ENCODE peak calls at places on chromosomes 1 and 21, in four cellular contexts. T is upper lobe of left lung, I is A549, O is uterus. M is an unnamed sample. For H3K4me1, the result is how much of the 10 kb centered on the place peaks cover.

GRCh38 chr1:98688110-98688739 is 26.7 kb downstream of the SNX7 start:
- DNase-seq in O (no peak), I (no peak), T (no peak), M (no peak)

GRCh38 chr1:2609271-2610035 is 22.9 kb downstream of the PRXL2B start:
- DNase-seq in T (peak), I (no peak), O (no peak), M (no peak)

GRCh38 chr21:39533545-39534226 is 79.1 kb upstream of the B3GALT5 start:
- DNase-seq in O (no peak), I (no peak), T (no peak), M (no peak)

GRCh38 chr1:248404024-248404423 is 1.2 kb downstream of the OR2T1 start:
- DNase-seq in O (no peak), T (no peak), I (peak), M (no peak)

GRCh38 chr1:32192220-32192948 is 8.0 kb upstream of the CCDC28B start:
- DNase-seq in O (no peak), T (no peak), I (no peak), M (no peak)

GRCh38 chr1:180062452-180062971 is 92.2 kb upstream of the QSOX1 start:
- DNase-seq in T (no peak), O (no peak), I (no peak), M (no peak)

GRCh38 chr1:37098196-37098595 is 63.9 kb upstream of the GRIK3 start:
- DNase-seq in I (no peak), O (no peak), T (no peak), M (no peak)

GRCh38 chr1:59146651-59147358 is 150.1 kb upstream of the FGGY start:
- DNase-seq in O (peak), T (peak), I (peak), M (peak)

GRCh38 chr1:159821171-159821867 is 5.4 kb upstream of the SLAMF8 start:
- DNase-seq in I (no peak), T (no peak), O (no peak), M (no peak)

GRCh38 chr1:51663105-51663504 is 46.2 kb downstream of the OSBPL9 start:
- DNase-seq in I (no peak), O (no peak), T (no peak), M (no peak)

GRCh38 chr1:51664412-51665240 is 47.7 kb downstream of the OSBPL9 start:
- DNase-seq in O (no peak), T (no peak), I (no peak), M (no peak)

GRCh38 chr1:51660570-51660969 is 43.7 kb downstream of the OSBPL9 start:
- DNase-seq in T (no peak), O (no peak), I (no peak), M (no peak)

GRCh38 chr1:51663721-51664120 is 46.8 kb downstream of the OSBPL9 start:
- DNase-seq in I (no peak), O (no peak), T (no peak), M (no peak)

GRCh38 chr1:51661081-51661518 is 44.2 kb downstream of the OSBPL9 start:
- DNase-seq in I (peak), O (no peak), T (no peak), M (no peak)
- H3K4me1 ChIP-seq in I (under half), O (under half), T (under half), M (under half)

GRCh38 chr1:11059990-11060948 is at the start of gene SRM:
- DNase-seq in O (peak), I (peak), T (peak), M (peak)
- TF ChIP-seq POLR2A in O (peak), I (peak), T (peak), M (peak)

DNA sequence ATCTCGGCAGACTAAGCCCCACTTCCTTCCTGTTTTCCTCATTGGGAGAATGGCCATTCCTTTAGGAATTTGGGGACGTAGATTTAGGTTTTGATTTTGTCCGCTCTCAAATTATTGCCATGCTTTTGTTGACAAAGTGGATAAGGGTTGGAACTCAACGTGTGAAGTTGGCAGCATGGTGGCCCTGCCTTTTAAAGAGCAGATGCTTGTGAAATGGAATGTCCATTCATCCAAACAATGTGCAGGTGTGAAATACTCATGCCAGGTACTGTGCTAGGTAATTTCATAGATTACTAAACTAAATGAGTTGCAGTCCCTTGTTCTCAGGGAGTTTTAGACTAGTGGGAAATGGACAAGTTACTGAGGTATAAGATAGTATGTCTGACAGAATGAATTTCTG is 75.0 kb downstream of the SPATA46 start:
- DNase-seq in I (no peak), O (no peak), T (no peak), M (no peak)
- H3K4me1 ChIP-seq in I (under half), O (under half), T (under half), M (under half)

GRCh38 chr1:1371741-1372711 is 3.0 kb downstream of the AURKAIP1 start:
- DNase-seq in I (peak), O (peak), T (peak), M (peak)
- TF ChIP-seq POLR2A in I (no peak), O (no peak), T (no peak), M (no peak)

DNA sequence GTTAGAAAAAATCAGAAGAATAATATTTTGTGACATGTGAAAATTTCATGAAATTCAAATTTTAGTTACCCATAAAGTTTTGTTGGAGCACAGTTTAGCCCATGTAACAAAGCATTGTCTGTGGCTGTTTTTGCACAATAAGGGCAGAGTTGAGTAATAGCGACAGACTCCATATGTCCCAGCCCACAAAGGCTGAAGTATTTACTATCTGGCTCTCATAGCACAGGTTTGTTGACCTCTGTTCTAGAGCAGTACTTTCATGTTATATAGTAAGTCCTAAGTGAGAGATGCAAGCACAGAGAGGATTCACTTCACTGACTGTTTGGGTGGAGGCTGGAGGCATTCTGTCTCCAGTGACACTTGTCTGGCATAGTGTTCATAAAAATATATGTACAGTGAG is 6.8 kb downstream of the LAMC1 start:
- DNase-seq in I (no peak), O (no peak), T (no peak), M (no peak)
- H3K4me1 ChIP-seq in I (half or more), O (under half), T (under half), M (under half)

GRCh38 chr21:15848632-15849031 is 118.8 kb downstream of the USP25 start:
- DNase-seq in I (peak), T (no peak), O (no peak), M (no peak)
- TF ChIP-seq POLR2A in I (no peak), T (no peak), O (no peak), M (no peak)

DNA sequence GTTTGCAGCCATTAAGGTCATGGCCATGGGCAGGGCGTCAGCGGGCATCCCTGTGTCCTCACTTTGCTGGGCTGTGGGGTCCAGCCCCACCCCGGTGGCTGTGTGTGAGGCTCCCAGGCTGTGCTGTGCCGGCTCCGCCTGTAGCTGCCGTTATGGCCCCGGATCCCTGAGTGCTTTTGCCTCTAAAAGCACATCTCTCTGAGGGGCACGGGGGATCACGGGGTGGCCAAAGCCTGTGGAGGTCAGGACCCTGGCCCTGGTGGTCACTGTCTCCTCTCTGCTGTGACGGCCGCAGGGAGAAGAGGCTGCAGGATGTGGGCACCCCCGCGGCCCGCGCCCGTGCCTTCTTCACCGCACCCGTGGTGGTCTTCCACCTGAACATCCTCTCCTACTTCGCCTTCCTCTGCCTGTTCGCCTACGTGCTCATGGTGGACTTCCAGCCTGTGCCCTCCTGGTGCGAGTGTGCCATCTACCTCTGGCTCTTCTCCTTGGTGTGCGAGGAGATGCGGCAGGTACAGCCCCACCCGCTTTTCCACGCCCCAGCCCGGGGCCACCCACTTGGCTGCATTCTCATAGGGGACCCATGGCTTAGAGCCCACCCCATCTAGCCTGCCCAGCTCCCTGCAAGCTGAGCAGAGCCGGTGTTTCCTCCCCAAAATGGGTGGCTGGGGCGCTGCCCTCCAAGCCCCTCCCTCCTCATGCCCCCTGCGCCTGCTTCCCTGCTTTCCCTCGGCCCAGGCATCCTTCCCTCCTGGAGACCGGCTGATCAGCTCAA is 48.2 kb downstream of the TRPM2 start:
- DNase-seq in T (peak), I (no peak), O (no peak), M (no peak)
- H3K4me1 ChIP-seq in T (under half), I (under half), O (under half), M (under half)

DNA sequence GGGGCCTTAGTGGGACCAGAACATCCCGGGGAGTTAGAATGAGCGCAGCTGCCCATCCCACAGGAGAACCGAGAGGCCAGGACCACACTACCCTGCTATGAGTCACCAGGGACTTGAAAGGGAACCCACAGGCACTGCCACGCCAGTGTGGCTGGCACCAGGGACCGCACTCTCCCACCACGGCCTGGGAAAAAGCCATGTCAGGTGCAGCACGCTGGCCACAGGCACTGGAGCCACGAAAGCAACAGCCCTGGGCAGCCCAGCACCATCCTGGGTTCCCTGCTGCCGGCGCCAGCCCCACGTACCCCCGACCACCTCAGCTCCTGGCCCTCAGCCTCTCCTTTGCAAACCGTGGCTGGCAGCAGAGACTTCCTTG is 14.1 kb upstream of the TMEM240 start:
- DNase-seq in T (peak), I (no peak), O (no peak), M (no peak)
- TF ChIP-seq POLR2A in T (no peak), I (no peak), O (no peak), M (no peak)

M was measured in ovary.